ENCODE peak calls at places on chromosomes 1 and 21, in five cellular contexts. K is A549, N is adrenal gland, C is body of pancreas, P is right lobe of liver. Z is an unnamed sample.

GRCh38 chr1:186325239-186325638 is 49.8 kb downstream of the TPR start:
- DNase-seq in K (no peak), N (no peak), C (no peak), P (no peak), Z (no peak)

GRCh38 chr21:25441835-25442234 is 165.4 kb downstream of the MRPL39 start:
- DNase-seq in K (no peak), N (no peak), C (no peak), P (no peak), Z (no peak)

GRCh38 chr1:178496410-178497135 is at the start of gene CLEC20A:
- DNase-seq in K (no peak), N (no peak), C (no peak), P (no peak), Z (no peak)

GRCh38 chr21:36719614-36720013 is 20.7 kb downstream of the SIM2 start:
- DNase-seq in K (no peak), N (no peak), C (peak), P (no peak), Z (peak)

GRCh38 chr1:222926566-222926965 is 111.7 kb downstream of the DISP1 start:
- DNase-seq in K (no peak), N (peak), C (no peak), P (no peak), Z (no peak)

GRCh38 chr1:2375246-2375922 is 16.0 kb downstream of the MORN1 start:
- DNase-seq in K (no peak), N (peak), C (no peak), P (no peak), Z (no peak)

GRCh38 chr1:52727114-52727586 is 897 bp downstream of the ZYG11B start:
- DNase-seq in K (peak), N (no peak), C (no peak), P (peak), Z (no peak)

GRCh38 chr1:226995064-226995965 is 55.2 kb downstream of the COQ8A start:
- DNase-seq in K (no peak), N (no peak), C (no peak), P (no peak), Z (no peak)

GRCh38 chr1:27934818-27935549 is at the start of gene SMPDL3B:
- DNase-seq in K (peak), N (no peak), C (peak), P (no peak), Z (no peak)

GRCh38 chr1:11855430-11855829 is 3.3 kb downstream of the NPPB start:
- DNase-seq in K (no peak), N (no peak), C (no peak), P (no peak), Z (no peak)

GRCh38 chr1:93816970-93817738 is 61.9 kb downstream of the DNTTIP2 start:
- DNase-seq in K (no peak), N (no peak), C (peak), P (no peak), Z (no peak)

GRCh38 chr1:198444792-198445191 is 95.7 kb downstream of the ATP6V1G3 start:
- DNase-seq in K (no peak), N (no peak), C (no peak), P (no peak), Z (no peak)

GRCh38 chr1:165257969-165258459 is 98.5 kb downstream of the LMX1A start:
- DNase-seq in K (peak), N (peak), C (peak), P (peak), Z (peak)

GRCh38 chr1:38648417-38648816 is 211.2 kb downstream of the RRAGC start:
- DNase-seq in K (no peak), N (no peak), C (no peak), P (no peak), Z (no peak)

GRCh38 chr1:38640371-38640770 is 219.2 kb downstream of the RRAGC start:
- DNase-seq in K (no peak), N (no peak), C (no peak), P (no peak), Z (no peak)

GRCh38 chr1:38641661-38642060 is 217.9 kb downstream of the RRAGC start:
- DNase-seq in K (no peak), N (no peak), C (no peak), P (no peak), Z (no peak)

DNA sequence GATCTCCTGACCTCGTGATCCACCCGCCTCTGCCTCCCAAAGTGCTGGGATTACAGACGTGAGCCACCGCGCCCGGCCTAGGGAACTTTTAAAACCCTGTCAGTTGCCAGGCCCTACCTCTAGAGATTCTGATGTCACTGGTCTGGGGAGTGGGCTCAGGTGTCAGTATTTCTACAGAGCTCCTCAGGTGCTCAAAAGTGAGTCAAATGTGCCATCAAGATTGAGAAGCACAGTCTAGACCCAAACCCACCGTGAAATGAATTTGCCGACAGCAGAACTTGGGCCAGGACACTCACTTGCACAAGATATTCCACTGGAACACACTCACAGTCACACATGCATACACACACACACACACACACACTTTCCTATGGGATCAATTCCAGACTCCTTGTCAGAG is 215.5 kb downstream of the RRAGC start:
- DNase-seq in K (no peak), N (no peak), C (no peak), P (no peak), Z (no peak)
- TF ChIP-seq CTCF in K (no peak), N (no peak), C (no peak), P (no peak), Z (no peak)

GRCh38 chr1:150875197-150876110 is 945 bp downstream of the ARNT start:
- DNase-seq in K (no peak), N (no peak), C (peak), P (peak), Z (no peak)
- TF ChIP-seq POLR2A in K (no peak), N (no peak), C (no peak), P (no peak), Z (no peak)

GRCh38 chr1:212457740-212458338 is 25.1 kb downstream of the NENF start:
- DNase-seq in K (peak), N (peak), C (peak), P (no peak), Z (no peak)

GRCh38 chr1:212454741-212455140 is 22.0 kb downstream of the NENF start:
- DNase-seq in K (no peak), N (no peak), C (no peak), P (no peak), Z (no peak)

GRCh38 chr1:212458817-212459216 is 26.1 kb downstream of the NENF start:
- DNase-seq in K (no peak), N (no peak), C (no peak), P (no peak), Z (no peak)

GRCh38 chr1:212455406-212456165 is 22.9 kb downstream of the NENF start:
- DNase-seq in K (peak), N (peak), C (peak), P (peak), Z (peak)

GRCh38 chr1:212456166-212456528 is 23.4 kb downstream of the NENF start:
- DNase-seq in K (no peak), N (no peak), C (no peak), P (no peak), Z (no peak)
- TF ChIP-seq CTCF in K (no peak), N (no peak), C (no peak), P (no peak), Z (no peak)

DNA sequence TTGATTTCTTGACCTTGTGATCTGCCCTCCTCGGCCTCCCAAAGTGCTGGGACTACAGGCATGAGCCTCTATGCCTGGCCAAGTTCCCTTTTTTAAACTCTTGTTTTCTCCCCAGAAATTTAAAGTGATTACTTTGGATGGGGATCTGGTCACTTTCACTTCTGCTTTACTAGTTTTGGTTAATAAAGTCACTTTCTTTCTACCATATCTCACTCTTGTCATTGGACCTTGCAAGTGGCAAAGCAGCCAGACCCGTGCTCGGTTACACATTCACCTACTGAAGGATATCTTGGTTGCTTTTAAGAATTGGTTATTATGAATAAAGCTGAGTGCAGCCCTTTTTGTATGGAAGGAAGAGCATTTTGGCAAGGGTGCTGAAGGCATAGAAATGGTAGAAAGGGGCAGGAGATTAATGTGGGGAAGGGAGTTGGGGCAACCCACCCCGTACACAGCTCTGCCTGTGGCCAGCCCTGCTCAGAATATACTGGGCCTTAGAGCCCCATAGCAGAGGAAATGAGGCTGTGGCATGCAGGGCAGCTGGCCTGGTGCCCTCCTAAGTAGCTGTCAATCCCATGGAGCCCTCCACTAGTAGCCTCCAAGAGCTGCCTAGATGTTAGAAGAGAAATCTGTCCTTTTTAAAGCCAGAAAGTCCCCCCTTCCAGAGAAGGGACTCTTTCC is 40.7 kb downstream of the CD2 start:
- DNase-seq in K (no peak), N (no peak), C (no peak), P (no peak), Z (no peak)
- TF ChIP-seq POLR2A in K (no peak), N (no peak), C (no peak), P (no peak), Z (no peak)

GRCh38 chr1:66360285-66360724 is 173.6 kb upstream of the SGIP1 start:
- DNase-seq in K (no peak), N (no peak), C (no peak), P (no peak), Z (no peak)
- TF ChIP-seq CTCF in K (peak), N (peak), C (no peak), P (no peak), Z (no peak)

GRCh38 chr1:244654284-244655038 is 1.5 kb downstream of the DESI2 start:
- DNase-seq in K (no peak), N (no peak), C (no peak), P (no peak), Z (no peak)

GRCh38 chr1:244653439-244654283 is 735 bp downstream of the DESI2 start:
- DNase-seq in K (peak), N (peak), C (peak), P (no peak), Z (peak)

GRCh38 chr1:244652699-244653438 is at the start of gene DESI2:
- DNase-seq in K (peak), N (peak), C (peak), P (peak), Z (peak)

GRCh38 chr1:244655186-244655585 is 2.3 kb downstream of the DESI2 start:
- DNase-seq in K (no peak), N (no peak), C (no peak), P (no peak), Z (no peak)

GRCh38 chr1:244651956-244652698 is 799 bp upstream of the DESI2 start:
- DNase-seq in K (no peak), N (no peak), C (no peak), P (no peak), Z (no peak)
- TF ChIP-seq POLR2A in K (peak), N (no peak), C (no peak), P (no peak), Z (no peak)

GRCh38 chr1:79849388-79849787 is 842.9 kb upstream of the ADGRL4 start:
- DNase-seq in K (no peak), N (no peak), C (no peak), P (no peak), Z (no peak)

GRCh38 chr1:79848316-79848715 is 841.8 kb upstream of the ADGRL4 start:
- DNase-seq in K (no peak), N (no peak), C (no peak), P (no peak), Z (no peak)

GRCh38 chr1:79847715-79848114 is 841.2 kb upstream of the ADGRL4 start:
- DNase-seq in K (no peak), N (no peak), C (no peak), P (no peak), Z (no peak)

DNA sequence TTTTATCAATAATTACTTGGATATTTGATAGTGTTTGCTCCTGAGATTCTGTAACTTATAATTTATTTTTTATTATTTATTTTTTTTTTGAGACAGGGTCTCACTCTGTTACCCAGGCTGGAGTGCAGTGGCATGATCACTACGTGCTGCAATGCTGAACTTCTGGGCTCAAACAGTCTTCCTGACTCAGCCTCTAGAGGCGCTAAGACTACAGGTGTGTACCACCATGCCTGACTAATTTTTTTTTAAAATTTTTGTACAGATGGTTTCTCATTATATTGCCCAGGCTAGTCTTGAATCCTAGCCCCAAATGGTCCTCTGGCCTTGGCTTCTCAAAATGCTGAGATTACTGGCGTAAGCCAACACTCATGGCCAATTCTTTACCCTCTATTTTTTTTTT is 845.5 kb upstream of the ADGRL4 start:
- DNase-seq in K (no peak), N (no peak), C (no peak), P (no peak), Z (no peak)
- TF ChIP-seq CTCF in K (peak), N (no peak), C (no peak), P (no peak), Z (no peak)

DNA sequence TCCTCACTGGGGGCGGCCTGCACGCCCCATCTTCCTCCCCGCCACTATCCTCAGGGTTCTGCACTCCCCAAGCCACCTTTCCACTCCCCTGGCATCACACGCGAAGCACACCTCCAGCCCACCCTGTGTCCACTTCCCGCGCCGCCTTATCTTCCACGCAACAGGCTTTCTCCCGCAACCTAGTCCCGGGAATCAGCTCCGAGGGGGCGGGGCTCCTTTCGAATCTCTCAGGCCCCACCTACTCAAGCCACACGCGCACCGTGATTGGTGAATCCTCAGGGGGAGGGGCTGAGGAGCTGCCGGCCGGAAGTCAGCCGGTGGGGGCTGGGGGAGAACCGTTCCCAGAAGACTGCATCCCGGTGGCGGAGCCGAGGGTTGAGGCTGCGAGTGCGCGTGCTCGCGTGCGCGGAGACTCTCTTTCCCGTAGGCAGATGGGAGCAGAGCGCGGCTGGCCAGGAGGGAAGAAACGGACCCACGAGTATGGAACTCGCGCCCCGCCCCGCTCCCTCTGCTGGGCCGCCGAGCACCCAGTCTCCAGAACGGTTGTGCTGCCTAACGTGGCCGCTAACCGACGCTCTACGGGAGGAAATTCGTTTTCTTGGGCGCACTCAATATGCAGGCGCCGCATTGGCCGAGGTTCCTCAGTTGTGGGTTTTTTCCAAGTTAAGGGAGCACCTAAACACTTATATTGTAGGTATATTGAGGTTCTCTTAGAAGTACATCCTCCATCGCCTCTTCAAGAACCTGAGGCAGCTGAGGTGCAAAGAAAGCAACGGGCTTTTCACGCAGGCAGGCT is at the start of gene PSRC1:
- DNase-seq in K (peak), N (peak), C (peak), P (peak), Z (peak)
- TF ChIP-seq POLR2A in K (peak), N (no peak), C (peak), P (peak), Z (peak)

DNA sequence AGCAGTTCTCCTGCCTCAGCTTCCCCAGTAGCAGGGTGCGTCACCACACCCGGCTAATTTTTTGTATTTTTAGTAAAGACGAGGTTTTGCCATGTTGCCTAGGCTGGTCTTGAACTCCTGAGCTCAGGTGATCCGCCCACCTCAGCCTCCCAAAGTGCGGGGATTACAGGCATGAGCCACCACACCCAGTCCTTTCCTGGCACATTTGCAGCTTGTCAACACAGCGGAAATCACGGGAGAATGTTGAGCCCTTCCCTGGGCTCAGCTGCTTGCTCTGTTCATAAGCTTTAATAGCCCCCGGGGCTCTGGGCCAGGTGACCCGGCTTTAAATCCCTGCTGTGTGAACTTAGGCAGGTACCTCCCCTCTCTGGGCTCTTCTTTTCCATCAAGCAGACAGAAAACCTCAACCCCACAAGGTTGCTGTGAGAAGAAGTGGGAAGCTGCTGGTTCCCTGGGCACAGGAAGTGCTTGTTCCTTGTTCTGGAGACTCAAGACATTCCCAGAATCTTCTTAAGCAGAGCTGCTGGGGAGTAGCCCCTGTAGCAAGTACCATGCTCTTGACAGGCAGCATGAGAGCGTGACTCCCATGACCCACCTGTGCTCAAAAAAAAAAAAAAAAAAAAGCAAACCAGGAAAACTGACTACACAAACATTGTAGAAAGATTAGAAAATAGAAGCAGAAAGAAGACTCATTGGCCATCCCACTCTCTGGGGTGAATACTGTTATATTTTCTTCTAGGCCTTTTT is 14.5 kb upstream of the SELENON start:
- DNase-seq in K (no peak), N (no peak), C (no peak), P (no peak), Z (no peak)
- TF ChIP-seq CTCF in K (no peak), N (no peak), C (no peak), P (no peak), Z (no peak)

Z was measured in sigmoid colon.